ENCODE peak calls at places on chromosomes 6 and 20, in ten cellular contexts. One of them, this sample, is unnamed.

GRCh38 chr6:121595646-121596045 is 160.2 kb downstream of the GJA1 start:
- DNase-seq in stimulated activated CD8-positive, alpha-beta memory T cell treated with anti-CD3 and anti-CD28 coated beads, Interleukin-7, amount 100 ng/mL, for 1 hour: no peak
- DNase-seq in SIG-M5: no peak
- DNase-seq in lung: no peak
- DNase-seq in endothelial cell: no peak
- DNase-seq in hepatocyte: no peak
- DNase-seq in NCI-H345: no peak
- DNase-seq in EL: no peak
- DNase-seq in choroid plexus epithelial cell: no peak
- DNase-seq in mucosa of gallbladder: no peak
- DNase-seq in this sample: no peak

GRCh38 chr6:109002100-109002697 is 92.4 kb downstream of the SESN1 start:
- DNase-seq in stimulated activated CD8-positive, alpha-beta memory T cell treated with anti-CD3 and anti-CD28 coated beads, Interleukin-7, amount 100 ng/mL, for 1 hour: no peak
- DNase-seq in SIG-M5: no peak
- DNase-seq in lung: no peak
- DNase-seq in endothelial cell: no peak
- DNase-seq in hepatocyte: peak; percentile 40
- DNase-seq in NCI-H345: no peak
- DNase-seq in EL: peak; percentile 14
- DNase-seq in choroid plexus epithelial cell: peak; percentile 70
- DNase-seq in mucosa of gallbladder: no peak
- DNase-seq in this sample: peak; percentile 34

GRCh38 chr6:10595731-10596664 is 74.8 kb downstream of the GCNT2 start:
- DNase-seq in stimulated activated CD8-positive, alpha-beta memory T cell treated with anti-CD3 and anti-CD28 coated beads, Interleukin-7, amount 100 ng/mL, for 1 hour: no peak
- DNase-seq in SIG-M5: no peak
- DNase-seq in lung: no peak
- DNase-seq in endothelial cell: no peak
- DNase-seq in hepatocyte: no peak
- DNase-seq in NCI-H345: no peak
- DNase-seq in EL: peak; percentile 63
- DNase-seq in choroid plexus epithelial cell: no peak
- DNase-seq in mucosa of gallbladder: no peak
- DNase-seq in this sample: no peak

GRCh38 chr6:12137480-12137879 is 125.4 kb downstream of the HIVEP1 start:
- DNase-seq in stimulated activated CD8-positive, alpha-beta memory T cell treated with anti-CD3 and anti-CD28 coated beads, Interleukin-7, amount 100 ng/mL, for 1 hour: no peak
- DNase-seq in SIG-M5: no peak
- DNase-seq in lung: peak; percentile 44
- DNase-seq in endothelial cell: no peak
- DNase-seq in hepatocyte: peak; percentile 33
- DNase-seq in NCI-H345: no peak
- DNase-seq in EL: peak; percentile 70
- DNase-seq in choroid plexus epithelial cell: peak; percentile 91
- DNase-seq in mucosa of gallbladder: peak; percentile 58
- DNase-seq in this sample: peak; percentile 56

GRCh38 chr6:18795726-18796125 is 408.6 kb downstream of the RNF144B start:
- DNase-seq in stimulated activated CD8-positive, alpha-beta memory T cell treated with anti-CD3 and anti-CD28 coated beads, Interleukin-7, amount 100 ng/mL, for 1 hour: no peak
- DNase-seq in SIG-M5: no peak
- DNase-seq in lung: no peak
- DNase-seq in endothelial cell: no peak
- DNase-seq in hepatocyte: no peak
- DNase-seq in NCI-H345: no peak
- DNase-seq in EL: no peak
- DNase-seq in choroid plexus epithelial cell: no peak
- DNase-seq in mucosa of gallbladder: no peak
- DNase-seq in this sample: no peak

GRCh38 chr6:150800596-150801310 is 64.7 kb upstream of the MTHFD1L start:
- DNase-seq in stimulated activated CD8-positive, alpha-beta memory T cell treated with anti-CD3 and anti-CD28 coated beads, Interleukin-7, amount 100 ng/mL, for 1 hour: no peak
- DNase-seq in SIG-M5: no peak
- DNase-seq in lung: no peak
- DNase-seq in endothelial cell: no peak
- DNase-seq in hepatocyte: no peak
- DNase-seq in NCI-H345: no peak
- DNase-seq in EL: no peak
- DNase-seq in choroid plexus epithelial cell: no peak
- DNase-seq in mucosa of gallbladder: no peak
- DNase-seq in this sample: no peak

GRCh38 chr20:63661959-63662812 is 4.1 kb downstream of the RTEL1 start:
- DNase-seq in stimulated activated CD8-positive, alpha-beta memory T cell treated with anti-CD3 and anti-CD28 coated beads, Interleukin-7, amount 100 ng/mL, for 1 hour: no peak
- DNase-seq in SIG-M5: no peak
- DNase-seq in lung: no peak
- DNase-seq in endothelial cell: no peak
- DNase-seq in hepatocyte: no peak
- DNase-seq in NCI-H345: no peak
- DNase-seq in EL: no peak
- DNase-seq in choroid plexus epithelial cell: no peak
- DNase-seq in mucosa of gallbladder: no peak
- DNase-seq in this sample: no peak

GRCh38 chr6:1316482-1317220 is 4.8 kb downstream of the FOXQ1 start:
- DNase-seq in stimulated activated CD8-positive, alpha-beta memory T cell treated with anti-CD3 and anti-CD28 coated beads, Interleukin-7, amount 100 ng/mL, for 1 hour: no peak
- DNase-seq in SIG-M5: no peak
- DNase-seq in lung: no peak
- DNase-seq in endothelial cell: peak; percentile 48
- DNase-seq in hepatocyte: peak; percentile 48
- DNase-seq in NCI-H345: no peak
- DNase-seq in EL: peak; percentile 40
- DNase-seq in choroid plexus epithelial cell: no peak
- DNase-seq in mucosa of gallbladder: no peak
- DNase-seq in this sample: no peak

GRCh38 chr6:8006208-8006607 is 58.0 kb downstream of the BLOC1S5 start:
- DNase-seq in stimulated activated CD8-positive, alpha-beta memory T cell treated with anti-CD3 and anti-CD28 coated beads, Interleukin-7, amount 100 ng/mL, for 1 hour: no peak
- DNase-seq in SIG-M5: no peak
- DNase-seq in lung: no peak
- DNase-seq in endothelial cell: no peak
- DNase-seq in hepatocyte: peak; percentile 34
- DNase-seq in NCI-H345: peak; percentile 2
- DNase-seq in EL: peak; percentile 39
- DNase-seq in choroid plexus epithelial cell: peak; percentile 74
- DNase-seq in mucosa of gallbladder: no peak
- DNase-seq in this sample: no peak

GRCh38 chr6:155301867-155302266 is 12.4 kb downstream of the TFB1M start:
- DNase-seq in stimulated activated CD8-positive, alpha-beta memory T cell treated with anti-CD3 and anti-CD28 coated beads, Interleukin-7, amount 100 ng/mL, for 1 hour: no peak
- DNase-seq in SIG-M5: no peak
- DNase-seq in lung: no peak
- DNase-seq in endothelial cell: no peak
- DNase-seq in hepatocyte: no peak
- DNase-seq in NCI-H345: no peak
- DNase-seq in EL: peak; percentile 22
- DNase-seq in choroid plexus epithelial cell: peak; percentile 86
- DNase-seq in mucosa of gallbladder: no peak
- DNase-seq in this sample: no peak

GRCh38 chr6:125300992-125301434 is 754 bp downstream of the HDDC2 start:
- DNase-seq in stimulated activated CD8-positive, alpha-beta memory T cell treated with anti-CD3 and anti-CD28 coated beads, Interleukin-7, amount 100 ng/mL, for 1 hour: no peak
- DNase-seq in SIG-M5: no peak
- DNase-seq in lung: no peak
- DNase-seq in endothelial cell: no peak
- DNase-seq in hepatocyte: peak; percentile 37
- DNase-seq in NCI-H345: no peak
- DNase-seq in EL: peak; percentile 12
- DNase-seq in choroid plexus epithelial cell: peak; percentile 64
- DNase-seq in mucosa of gallbladder: no peak
- DNase-seq in this sample: no peak

GRCh38 chr6:150764638-150765456 is 100.7 kb upstream of the MTHFD1L start:
- DNase-seq in stimulated activated CD8-positive, alpha-beta memory T cell treated with anti-CD3 and anti-CD28 coated beads, Interleukin-7, amount 100 ng/mL, for 1 hour: no peak
- DNase-seq in SIG-M5: no peak
- DNase-seq in lung: no peak
- DNase-seq in endothelial cell: no peak
- DNase-seq in hepatocyte: no peak
- DNase-seq in NCI-H345: peak; percentile 23
- DNase-seq in EL: no peak
- DNase-seq in choroid plexus epithelial cell: no peak
- DNase-seq in mucosa of gallbladder: no peak
- DNase-seq in this sample: no peak

GRCh38 chr6:168060521-168060931 is 18.5 kb downstream of the FRMD1 start:
- DNase-seq in stimulated activated CD8-positive, alpha-beta memory T cell treated with anti-CD3 and anti-CD28 coated beads, Interleukin-7, amount 100 ng/mL, for 1 hour: no peak
- DNase-seq in SIG-M5: no peak
- DNase-seq in lung: no peak
- DNase-seq in endothelial cell: peak; percentile 67
- DNase-seq in hepatocyte: peak; percentile 80
- DNase-seq in NCI-H345: peak; percentile 38
- DNase-seq in EL: peak; percentile 60
- DNase-seq in choroid plexus epithelial cell: peak; percentile 83
- DNase-seq in mucosa of gallbladder: peak; percentile 80
- DNase-seq in this sample: peak; percentile 56

GRCh38 chr6:166687070-166687469 is 60.0 kb upstream of the RPS6KA2 start:
- DNase-seq in stimulated activated CD8-positive, alpha-beta memory T cell treated with anti-CD3 and anti-CD28 coated beads, Interleukin-7, amount 100 ng/mL, for 1 hour: no peak
- DNase-seq in SIG-M5: no peak
- DNase-seq in lung: no peak
- DNase-seq in endothelial cell: no peak
- DNase-seq in hepatocyte: no peak
- DNase-seq in NCI-H345: no peak
- DNase-seq in EL: no peak
- DNase-seq in choroid plexus epithelial cell: no peak
- DNase-seq in mucosa of gallbladder: no peak
- DNase-seq in this sample: no peak

GRCh38 chr6:130222775-130223174 is at the start of gene SAMD3:
- DNase-seq in stimulated activated CD8-positive, alpha-beta memory T cell treated with anti-CD3 and anti-CD28 coated beads, Interleukin-7, amount 100 ng/mL, for 1 hour: no peak
- DNase-seq in SIG-M5: no peak
- DNase-seq in lung: no peak
- DNase-seq in endothelial cell: no peak
- DNase-seq in hepatocyte: no peak
- DNase-seq in NCI-H345: no peak
- DNase-seq in EL: no peak
- DNase-seq in choroid plexus epithelial cell: no peak
- DNase-seq in mucosa of gallbladder: no peak
- DNase-seq in this sample: no peak

GRCh38 chr20:15902493-15902892 is 670.8 kb downstream of the KIF16B start:
- DNase-seq in stimulated activated CD8-positive, alpha-beta memory T cell treated with anti-CD3 and anti-CD28 coated beads, Interleukin-7, amount 100 ng/mL, for 1 hour: no peak
- DNase-seq in SIG-M5: no peak
- DNase-seq in lung: no peak
- DNase-seq in endothelial cell: peak; percentile 58
- DNase-seq in hepatocyte: no peak
- DNase-seq in NCI-H345: no peak
- DNase-seq in EL: peak; percentile 15
- DNase-seq in choroid plexus epithelial cell: no peak
- DNase-seq in mucosa of gallbladder: no peak
- DNase-seq in this sample: no peak

GRCh38 chr6:21522007-21522758 is 71.4 kb upstream of the SOX4 start:
- DNase-seq in stimulated activated CD8-positive, alpha-beta memory T cell treated with anti-CD3 and anti-CD28 coated beads, Interleukin-7, amount 100 ng/mL, for 1 hour: no peak
- DNase-seq in SIG-M5: no peak
- DNase-seq in lung: no peak
- DNase-seq in endothelial cell: no peak
- DNase-seq in hepatocyte: no peak
- DNase-seq in NCI-H345: peak; percentile 45
- DNase-seq in EL: no peak
- DNase-seq in choroid plexus epithelial cell: no peak
- DNase-seq in mucosa of gallbladder: no peak
- DNase-seq in this sample: no peak

GRCh38 chr6:18088419-18089296 is 33.8 kb downstream of the NHLRC1 start:
- DNase-seq in stimulated activated CD8-positive, alpha-beta memory T cell treated with anti-CD3 and anti-CD28 coated beads, Interleukin-7, amount 100 ng/mL, for 1 hour: no peak
- DNase-seq in SIG-M5: no peak
- DNase-seq in lung: peak; percentile 81
- DNase-seq in endothelial cell: no peak
- DNase-seq in hepatocyte: no peak
- DNase-seq in NCI-H345: peak; percentile 13
- DNase-seq in EL: no peak
- DNase-seq in choroid plexus epithelial cell: no peak
- DNase-seq in mucosa of gallbladder: no peak
- DNase-seq in this sample: no peak

GRCh38 chr6:30565772-30566171 is 5.5 kb upstream of the ABCF1 start:
- DNase-seq in stimulated activated CD8-positive, alpha-beta memory T cell treated with anti-CD3 and anti-CD28 coated beads, Interleukin-7, amount 100 ng/mL, for 1 hour: no peak
- DNase-seq in SIG-M5: no peak
- DNase-seq in lung: no peak
- DNase-seq in endothelial cell: no peak
- DNase-seq in hepatocyte: no peak
- DNase-seq in NCI-H345: no peak
- DNase-seq in EL: no peak
- DNase-seq in choroid plexus epithelial cell: peak; percentile 22
- DNase-seq in mucosa of gallbladder: no peak
- DNase-seq in this sample: no peak

GRCh38 chr6:158730175-158730907 is 80.5 kb downstream of the SYTL3 start:
- DNase-seq in stimulated activated CD8-positive, alpha-beta memory T cell treated with anti-CD3 and anti-CD28 coated beads, Interleukin-7, amount 100 ng/mL, for 1 hour: no peak
- DNase-seq in SIG-M5: no peak
- DNase-seq in lung: no peak
- DNase-seq in endothelial cell: no peak
- DNase-seq in hepatocyte: peak; percentile 90
- DNase-seq in NCI-H345: no peak
- DNase-seq in EL: no peak
- DNase-seq in choroid plexus epithelial cell: no peak
- DNase-seq in mucosa of gallbladder: no peak
- DNase-seq in this sample: no peak

GRCh38 chr6:138571174-138571573 is 71.9 kb upstream of the NHSL1 start:
- DNase-seq in stimulated activated CD8-positive, alpha-beta memory T cell treated with anti-CD3 and anti-CD28 coated beads, Interleukin-7, amount 100 ng/mL, for 1 hour: no peak
- DNase-seq in SIG-M5: no peak
- DNase-seq in lung: no peak
- DNase-seq in endothelial cell: no peak
- DNase-seq in hepatocyte: peak; percentile 33
- DNase-seq in NCI-H345: no peak
- DNase-seq in EL: no peak
- DNase-seq in choroid plexus epithelial cell: no peak
- DNase-seq in mucosa of gallbladder: no peak
- DNase-seq in this sample: no peak

This sample was measured in prostate gland.